ENCODE peak calls at places on chromosome 6, in eight cellular contexts. F is H1, H is SK-N-SH, O is transverse colon, P is stomach, R is sigmoid colon, N is upper lobe of left lung, T is HepG2. X is an unnamed sample.

GRCh38 chr6:166620478-166621113 is 6.5 kb downstream of the RPS6KA2 start:
- DNase-seq in F (no peak), H (peak), O (no peak), P (no peak), R (no peak), N (peak), T (no peak), X (no peak)

GRCh38 chr6:157732416-157733161 is 90.5 kb upstream of the SNX9 start:
- DNase-seq in F (no peak), H (no peak), O (no peak), P (no peak), R (no peak), N (no peak), T (peak), X (no peak)

GRCh38 chr6:126983779-126984178 is 134.7 kb upstream of the RSPO3 start:
- DNase-seq in F (peak), H (no peak), O (no peak), P (no peak), R (no peak), N (no peak), T (no peak), X (no peak)

GRCh38 chr6:166615059-166615770 is 11.8 kb downstream of the RPS6KA2 start:
- DNase-seq in F (no peak), H (no peak), O (no peak), P (no peak), R (no peak), N (peak), T (no peak), X (no peak)

GRCh38 chr6:111573118-111573883 is 32.4 kb downstream of the TRAF3IP2 start:
- DNase-seq in F (no peak), H (no peak), O (no peak), P (no peak), R (peak), N (no peak), T (no peak), X (no peak)

GRCh38 chr6:4582506-4582905 is 193.7 kb upstream of the CDYL start:
- DNase-seq in F (no peak), H (no peak), O (no peak), P (no peak), R (no peak), N (no peak), T (no peak), X (no peak)

GRCh38 chr6:122798099-122798641 is 9.1 kb downstream of the SMPDL3A start:
- DNase-seq in F (no peak), H (no peak), O (peak), P (peak), R (no peak), N (no peak), T (peak), X (no peak)

GRCh38 chr6:111900731-111901130 is 27.5 kb upstream of the FYN start:
- DNase-seq in F (no peak), H (no peak), O (no peak), P (no peak), R (no peak), N (no peak), T (no peak), X (no peak)

GRCh38 chr6:110511401-110511800 is 35.0 kb upstream of the SLC22A16 start:
- DNase-seq in F (peak), H (no peak), O (no peak), P (no peak), R (no peak), N (no peak), T (no peak), X (no peak)

GRCh38 chr6:81075974-81076373 is 676.5 kb downstream of the TENT5A start:
- DNase-seq in F (no peak), H (peak), O (no peak), P (no peak), R (no peak), N (no peak), T (peak), X (no peak)

GRCh38 chr6:33822575-33823395 is 19.0 kb upstream of the MLN start:
- DNase-seq in F (peak), H (peak), O (no peak), P (no peak), R (no peak), N (no peak), T (peak), X (no peak)

GRCh38 chr6:6191909-6192308 is 128.6 kb downstream of the F13A1 start:
- DNase-seq in F (no peak), H (no peak), O (no peak), P (no peak), R (no peak), N (no peak), T (no peak), X (no peak)

GRCh38 chr6:111854683-111855082 is 18.6 kb downstream of the FYN start:
- DNase-seq in F (no peak), H (no peak), O (no peak), P (no peak), R (no peak), N (no peak), T (no peak), X (no peak)

GRCh38 chr6:11853678-11854417 is 75.2 kb upstream of the ADTRP start:
- DNase-seq in F (no peak), H (no peak), O (no peak), P (no peak), R (no peak), N (no peak), T (no peak), X (no peak)

GRCh38 chr6:135521431-135521830 is 23.9 kb upstream of the AHI1 start:
- DNase-seq in F (no peak), H (no peak), O (no peak), P (no peak), R (no peak), N (no peak), T (no peak), X (no peak)

GRCh38 chr6:129685640-129686031 is 24.3 kb downstream of the ARHGAP18 start:
- DNase-seq in F (no peak), H (no peak), O (no peak), P (no peak), R (no peak), N (no peak), T (no peak), X (no peak)

GRCh38 chr6:79702701-79703100 is 71.6 kb downstream of the SH3BGRL2 start:
- DNase-seq in F (no peak), H (no peak), O (no peak), P (no peak), R (no peak), N (no peak), T (no peak), X (no peak)

GRCh38 chr6:139230421-139230840 is 61.4 kb downstream of the TXLNB start:
- DNase-seq in F (no peak), H (no peak), O (no peak), P (no peak), R (peak), N (no peak), T (no peak), X (no peak)

GRCh38 chr6:27839303-27840081 is 72.7 kb downstream of the OR2B2 start:
- DNase-seq in F (no peak), H (peak), O (peak), P (peak), R (no peak), N (no peak), T (peak), X (no peak)

GRCh38 chr6:146847426-146847825 is 248.7 kb downstream of the ADGB start:
- DNase-seq in F (no peak), H (no peak), O (no peak), P (no peak), R (no peak), N (no peak), T (no peak), X (no peak)

GRCh38 chr6:113522376-113522775 is 334.8 kb upstream of the MARCKS start:
- DNase-seq in F (no peak), H (no peak), O (no peak), P (no peak), R (no peak), N (no peak), T (no peak), X (no peak)

GRCh38 chr6:122461885-122462284 is 9.7 kb downstream of the SERINC1 start:
- DNase-seq in F (no peak), H (no peak), O (no peak), P (no peak), R (no peak), N (no peak), T (no peak), X (no peak)

GRCh38 chr6:33142501-33142900 is 49.8 kb downstream of the COL11A2 start:
- DNase-seq in F (no peak), H (no peak), O (no peak), P (no peak), R (no peak), N (no peak), T (no peak), X (no peak)

GRCh38 chr6:2684059-2684749 is 66.5 kb downstream of the MYLK4 start:
- DNase-seq in F (no peak), H (no peak), O (no peak), P (no peak), R (no peak), N (no peak), T (no peak), X (no peak)

GRCh38 chr6:33878541-33878940 is 74.7 kb upstream of the MLN start:
- DNase-seq in F (no peak), H (no peak), O (no peak), P (no peak), R (no peak), N (no peak), T (no peak), X (no peak)

GRCh38 chr6:115398607-115399006 is 662.1 kb downstream of the FRK start:
- DNase-seq in F (no peak), H (no peak), O (no peak), P (no peak), R (no peak), N (no peak), T (no peak), X (no peak)

GRCh38 chr6:41306187-41306854 is 19.8 kb upstream of the TREM1 start:
- DNase-seq in F (no peak), H (peak), O (peak), P (peak), R (no peak), N (no peak), T (peak), X (no peak)

GRCh38 chr6:73688351-73688750 is 7.7 kb upstream of the CD109 start:
- DNase-seq in F (no peak), H (no peak), O (no peak), P (no peak), R (no peak), N (no peak), T (no peak), X (no peak)

GRCh38 chr6:154962751-154963150 is 32.4 kb upstream of the TIAM2 start:
- DNase-seq in F (no peak), H (no peak), O (no peak), P (no peak), R (no peak), N (no peak), T (peak), X (no peak)

GRCh38 chr6:118419448-118420394 is 128.4 kb upstream of the PLN start:
- DNase-seq in F (no peak), H (no peak), O (no peak), P (no peak), R (no peak), N (no peak), T (no peak), X (no peak)

GRCh38 chr6:7249946-7250643 is 62.9 kb downstream of the SSR1 start:
- DNase-seq in F (no peak), H (no peak), O (no peak), P (no peak), R (no peak), N (no peak), T (no peak), X (no peak)

GRCh38 chr6:85580104-85580877 is 13.4 kb downstream of the SNX14 start:
- DNase-seq in F (no peak), H (no peak), O (no peak), P (peak), R (no peak), N (no peak), T (peak), X (no peak)

GRCh38 chr6:109104512-109104911 is 9.2 kb downstream of the CEP57L1 start:
- DNase-seq in F (no peak), H (no peak), O (no peak), P (no peak), R (no peak), N (no peak), T (no peak), X (no peak)

GRCh38 chr6:47247227-47247797 is 62.4 kb downstream of the TNFRSF21 start:
- DNase-seq in F (no peak), H (peak), O (no peak), P (no peak), R (peak), N (no peak), T (no peak), X (no peak)

GRCh38 chr6:169221264-169221663 is 32.4 kb downstream of the THBS2 start:
- DNase-seq in F (no peak), H (peak), O (no peak), P (no peak), R (peak), N (no peak), T (no peak), X (no peak)

GRCh38 chr6:56860466-56860865 is 94.4 kb upstream of the BEND6 start:
- DNase-seq in F (no peak), H (no peak), O (peak), P (no peak), R (no peak), N (no peak), T (no peak), X (no peak)

GRCh38 chr6:144341831-144342527 is 56.8 kb downstream of the UTRN start:
- DNase-seq in F (no peak), H (no peak), O (peak), P (no peak), R (no peak), N (no peak), T (peak), X (no peak)

GRCh38 chr6:144346719-144347446 is 61.7 kb downstream of the UTRN start:
- DNase-seq in F (no peak), H (no peak), O (no peak), P (no peak), R (no peak), N (no peak), T (no peak), X (no peak)

GRCh38 chr6:144345451-144345850 is 60.3 kb downstream of the UTRN start:
- DNase-seq in F (no peak), H (no peak), O (no peak), P (no peak), R (no peak), N (no peak), T (no peak), X (no peak)

GRCh38 chr6:144344651-144345050 is 59.5 kb downstream of the UTRN start:
- DNase-seq in F (no peak), H (no peak), O (no peak), P (no peak), R (no peak), N (no peak), T (no peak), X (no peak)

GRCh38 chr6:144343736-144344428 is 58.7 kb downstream of the UTRN start:
- DNase-seq in F (no peak), H (no peak), O (peak), P (peak), R (no peak), N (no peak), T (peak), X (no peak)
- TF ChIP-seq EP300 in F (no peak), H (no peak), O (no peak), P (no peak), R (no peak), N (no peak), T (no peak), X (no peak)

DNA sequence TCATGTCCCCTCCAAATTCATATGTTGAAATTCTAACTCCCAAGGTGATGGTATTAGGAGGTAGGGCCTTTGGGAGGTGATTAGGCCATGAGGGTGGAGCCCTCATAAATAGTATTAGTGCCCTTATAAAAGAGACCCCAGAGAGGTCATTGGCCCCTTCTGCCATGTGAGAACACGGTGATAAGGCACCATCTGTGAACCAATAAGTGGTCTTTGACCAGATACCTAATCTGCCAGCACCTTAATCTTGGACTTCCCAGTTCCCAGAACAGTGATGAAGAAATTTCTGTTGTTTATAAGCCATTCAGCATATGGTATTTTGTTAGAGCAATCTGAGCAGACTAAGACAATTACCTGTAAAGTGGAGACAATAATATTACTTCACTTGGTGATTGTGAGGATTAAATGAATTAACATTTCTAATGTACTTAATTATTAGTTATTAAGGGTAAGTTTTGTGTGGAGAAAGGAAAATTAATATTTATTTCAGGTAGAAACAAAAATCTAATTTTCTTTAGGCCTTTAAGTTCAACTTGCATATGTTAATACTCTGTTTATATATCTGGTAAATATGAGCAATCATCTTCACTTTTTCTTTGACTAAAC is 7.1 kb downstream of the RNF182 start:
- DNase-seq in F (no peak), H (no peak), O (no peak), P (no peak), R (no peak), N (no peak), T (no peak), X (no peak)
- TF ChIP-seq POLR2AphosphoS5 in F (no peak), H (no peak), O (no peak), P (no peak), R (no peak), N (no peak), T (no peak), X (no peak)

DNA sequence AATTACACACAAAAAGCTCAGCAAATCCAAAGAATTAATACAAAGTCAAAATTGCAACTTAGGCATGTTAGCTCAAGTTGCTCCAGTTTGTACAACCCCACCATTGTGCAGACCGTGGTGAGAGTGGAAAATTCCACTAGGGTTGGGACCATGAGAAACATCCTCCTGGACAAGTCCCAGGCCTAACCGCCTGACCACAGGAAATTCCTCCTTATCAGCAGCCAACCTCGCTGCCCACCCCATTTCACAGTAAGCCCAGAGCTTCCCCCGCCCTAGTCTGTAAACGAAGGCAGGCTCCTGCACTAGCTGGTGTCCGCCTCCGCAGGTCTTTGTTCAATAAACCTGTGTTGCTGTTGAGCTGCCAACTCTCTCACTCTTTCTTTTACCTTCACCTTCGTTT is 1023.3 kb downstream of the EYS start:
- DNase-seq in F (no peak), H (no peak), O (no peak), P (peak), R (no peak), N (no peak), T (peak), X (no peak)
- TF ChIP-seq EP300 in F (no peak), H (no peak), O (no peak), P (no peak), R (no peak), N (no peak), T (no peak), X (no peak)

DNA sequence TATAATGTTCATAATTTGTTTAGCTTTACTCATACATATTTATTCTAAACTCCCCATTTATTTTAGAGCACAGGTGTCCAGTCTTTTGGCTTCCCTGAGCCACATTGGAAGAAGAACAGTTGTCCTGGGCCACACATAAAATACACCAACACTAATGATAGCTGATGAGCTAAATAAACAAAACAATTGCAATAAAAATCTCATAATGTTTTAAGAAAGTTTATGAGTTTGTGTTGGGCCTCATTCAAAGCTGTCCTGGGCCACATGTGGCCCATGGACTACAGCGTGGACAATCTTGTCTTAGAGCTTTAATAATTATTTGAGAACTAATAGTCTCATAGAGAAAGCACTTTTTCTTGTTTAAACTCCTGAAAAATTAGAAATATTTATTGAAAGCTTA is 131.3 kb downstream of the MYO6 start:
- DNase-seq in F (no peak), H (no peak), O (no peak), P (no peak), R (no peak), N (no peak), T (no peak), X (no peak)
- TF ChIP-seq POLR2AphosphoS5 in F (no peak), H (no peak), O (no peak), P (no peak), R (no peak), N (no peak), T (no peak), X (no peak)

GRCh38 chr6:17602888-17603287 is 2.8 kb downstream of the FAM8A1 start:
- DNase-seq in F (no peak), H (no peak), O (no peak), P (no peak), R (no peak), N (no peak), T (peak), X (no peak)
- TF ChIP-seq EP300 in F (no peak), H (no peak), O (no peak), P (no peak), R (no peak), N (no peak), T (no peak), X (no peak)

X was measured in suprapubic skin.